ENCODE peak calls at places on chromosomes 4 and X, in five cellular contexts. One of them, this sample, is unnamed.

GRCh38 chr4:15989431-15989830 is 26.5 kb upstream of the FGFBP2 start:
- DNase-seq in cardiac muscle cell: no peak
- DNase-seq in tibial nerve: no peak
- DNase-seq in Panc1: no peak
- DNase-seq in lung: no peak
- DNase-seq in this sample: no peak

GRCh38 chr4:133096972-133097371 is 52.1 kb upstream of the PCDH10 start:
- DNase-seq in Panc1: no peak
- DNase-seq in tibial nerve: no peak
- DNase-seq in lung: no peak
- DNase-seq in cardiac muscle cell: no peak
- DNase-seq in this sample: no peak

GRCh38 chr4:152360045-152360410 is 175.9 kb downstream of the FBXW7 start:
- DNase-seq in cardiac muscle cell: peak; percentile 6
- DNase-seq in Panc1: no peak
- DNase-seq in lung: no peak
- DNase-seq in tibial nerve: no peak
- DNase-seq in this sample: no peak

GRCh38 chrX:21806691-21807090 is 32.7 kb upstream of the MBTPS2 start:
- DNase-seq in lung: no peak
- DNase-seq in tibial nerve: no peak
- DNase-seq in Panc1: no peak
- DNase-seq in cardiac muscle cell: no peak
- DNase-seq in this sample: no peak

GRCh38 chr4:139738846-139739613 is 73.4 kb downstream of the MGST2 start:
- DNase-seq in tibial nerve: no peak
- DNase-seq in Panc1: no peak
- DNase-seq in lung: no peak
- DNase-seq in cardiac muscle cell: no peak
- DNase-seq in this sample: no peak

GRCh38 chr4:168248311-168248710 is 70.2 kb downstream of the DDX60 start:
- DNase-seq in Panc1: no peak
- DNase-seq in lung: no peak
- DNase-seq in tibial nerve: no peak
- DNase-seq in cardiac muscle cell: no peak
- DNase-seq in this sample: no peak

GRCh38 chr4:74451214-74451661 is 6.3 kb downstream of the AREG start:
- DNase-seq in tibial nerve: no peak
- DNase-seq in cardiac muscle cell: peak; percentile 79
- DNase-seq in Panc1: no peak
- DNase-seq in lung: no peak
- DNase-seq in this sample: no peak

GRCh38 chrX:11421816-11422528 is 128.8 kb downstream of the AMELX start:
- DNase-seq in Panc1: no peak
- DNase-seq in cardiac muscle cell: no peak
- DNase-seq in tibial nerve: no peak
- DNase-seq in lung: no peak
- DNase-seq in this sample: no peak

GRCh38 chr4:121168446-121168845 is 4.3 kb upstream of the TNIP3 start:
- DNase-seq in cardiac muscle cell: no peak
- DNase-seq in lung: no peak
- DNase-seq in tibial nerve: no peak
- DNase-seq in Panc1: no peak
- DNase-seq in this sample: no peak

GRCh38 chr4:139050436-139050835 is 34.9 kb downstream of the NOCT start:
- DNase-seq in cardiac muscle cell: peak; percentile 52
- DNase-seq in Panc1: no peak
- DNase-seq in lung: no peak
- DNase-seq in tibial nerve: no peak
- DNase-seq in this sample: no peak

GRCh38 chr4:70818921-70819320 is 20.8 kb downstream of the GRSF1 start:
- DNase-seq in cardiac muscle cell: no peak
- DNase-seq in Panc1: no peak
- DNase-seq in lung: no peak
- DNase-seq in tibial nerve: no peak
- DNase-seq in this sample: no peak

GRCh38 chr4:141654098-141654497 is 17.7 kb downstream of the IL15 start:
- DNase-seq in Panc1: no peak
- DNase-seq in lung: no peak
- DNase-seq in cardiac muscle cell: peak; percentile 88
- DNase-seq in tibial nerve: no peak
- DNase-seq in this sample: peak; percentile 42
- TF ChIP-seq CTCF in Panc1: peak; percentile 57
- TF ChIP-seq CTCF in lung: peak; percentile 14
- TF ChIP-seq CTCF in cardiac muscle cell: peak; percentile 75
- TF ChIP-seq CTCF in tibial nerve: no peak
- TF ChIP-seq CTCF in this sample: no peak

GRCh38 chrX:115639481-115639880 is 78.5 kb downstream of the PLS3 start:
- DNase-seq in lung: no peak
- DNase-seq in cardiac muscle cell: no peak
- DNase-seq in tibial nerve: no peak
- DNase-seq in Panc1: no peak
- DNase-seq in this sample: no peak
- H3K27ac ChIP-seq in lung: no peak overlapping the region
- H3K27ac ChIP-seq in cardiac muscle cell: peak overlapping the region; percentile 49
- H3K27ac ChIP-seq in tibial nerve: no peak overlapping the region
- H3K27ac ChIP-seq in Panc1: no peak overlapping the region
- H3K27ac ChIP-seq in this sample: peak overlapping the region; percentile 35

GRCh38 chrX:40182615-40183014 is 84.9 kb upstream of the BCOR start:
- DNase-seq in lung: no peak
- DNase-seq in tibial nerve: no peak
- DNase-seq in cardiac muscle cell: no peak
- DNase-seq in Panc1: no peak
- DNase-seq in this sample: no peak
- H3K4me1 ChIP-seq in lung: no peaks in the 10 kb centered on the region
- H3K4me1 ChIP-seq in tibial nerve: no peaks in the 10 kb centered on the region
- H3K4me1 ChIP-seq in cardiac muscle cell: no peaks in the 10 kb centered on the region
- H3K4me1 ChIP-seq in Panc1: no peaks in the 10 kb centered on the region
- H3K4me1 ChIP-seq in this sample: no peaks in the 10 kb centered on the region

DNA sequence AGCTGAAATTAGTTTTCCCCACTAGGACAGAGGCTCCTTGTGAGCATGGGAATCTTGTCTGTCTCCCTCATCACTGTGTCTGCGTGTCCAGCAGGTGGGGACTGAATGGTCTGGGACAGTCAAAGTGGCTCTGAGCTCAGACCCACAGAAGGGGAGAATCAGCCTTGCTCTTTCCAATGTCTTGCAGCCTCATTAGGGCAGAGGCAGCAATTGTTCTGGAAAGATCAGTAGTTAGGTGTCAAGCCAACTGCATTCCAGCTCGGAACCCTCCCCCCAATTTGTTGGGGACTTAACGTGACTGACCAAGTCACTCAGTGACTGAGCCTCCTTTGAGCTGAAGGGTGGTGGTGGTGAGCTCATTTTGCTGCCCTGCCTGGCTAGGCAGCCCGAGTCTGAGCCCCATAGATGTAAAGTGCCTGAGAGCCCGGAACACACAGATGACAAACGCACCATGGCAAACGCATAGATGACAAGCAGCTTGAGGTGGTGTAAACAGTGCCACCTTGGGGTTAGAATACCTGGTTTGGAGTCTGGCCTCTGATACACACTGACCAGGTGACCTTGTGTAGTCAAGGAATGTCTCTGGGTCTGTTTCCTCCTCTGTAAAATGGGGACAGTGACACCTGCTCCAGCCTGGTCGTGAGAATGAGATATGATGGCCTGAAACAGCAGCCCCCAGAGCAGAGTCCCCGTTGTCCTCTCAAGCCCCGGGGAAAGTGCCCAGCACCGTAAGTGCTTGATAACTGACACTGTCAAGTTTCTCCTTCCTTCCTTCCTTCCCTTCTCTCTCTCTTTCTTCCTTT is 2.7 kb upstream of the SORCS2 start:
- DNase-seq in tibial nerve: peak; percentile 8
- DNase-seq in cardiac muscle cell: no peak
- DNase-seq in lung: no peak
- DNase-seq in Panc1: no peak
- DNase-seq in this sample: no peak
- TF ChIP-seq CTCF in tibial nerve: no peak
- TF ChIP-seq CTCF in cardiac muscle cell: no peak
- TF ChIP-seq CTCF in lung: no peak
- TF ChIP-seq CTCF in Panc1: peak; percentile 25
- TF ChIP-seq CTCF in this sample: no peak

GRCh38 chr4:100632163-100632562 is 114.3 kb upstream of the EMCN start:
- DNase-seq in cardiac muscle cell: no peak
- DNase-seq in Panc1: no peak
- DNase-seq in tibial nerve: no peak
- DNase-seq in lung: no peak
- DNase-seq in this sample: no peak

GRCh38 chr4:100631281-100631968 is 113.6 kb upstream of the EMCN start:
- DNase-seq in tibial nerve: no peak
- DNase-seq in lung: no peak
- DNase-seq in Panc1: no peak
- DNase-seq in cardiac muscle cell: no peak
- DNase-seq in this sample: no peak

GRCh38 chr4:100641326-100641725 is 123.5 kb upstream of the EMCN start:
- DNase-seq in lung: no peak
- DNase-seq in cardiac muscle cell: no peak
- DNase-seq in tibial nerve: no peak
- DNase-seq in Panc1: no peak
- DNase-seq in this sample: no peak

GRCh38 chr4:100633269-100633668 is 115.4 kb upstream of the EMCN start:
- DNase-seq in cardiac muscle cell: no peak
- DNase-seq in tibial nerve: no peak
- DNase-seq in Panc1: no peak
- DNase-seq in lung: no peak
- DNase-seq in this sample: no peak

DNA sequence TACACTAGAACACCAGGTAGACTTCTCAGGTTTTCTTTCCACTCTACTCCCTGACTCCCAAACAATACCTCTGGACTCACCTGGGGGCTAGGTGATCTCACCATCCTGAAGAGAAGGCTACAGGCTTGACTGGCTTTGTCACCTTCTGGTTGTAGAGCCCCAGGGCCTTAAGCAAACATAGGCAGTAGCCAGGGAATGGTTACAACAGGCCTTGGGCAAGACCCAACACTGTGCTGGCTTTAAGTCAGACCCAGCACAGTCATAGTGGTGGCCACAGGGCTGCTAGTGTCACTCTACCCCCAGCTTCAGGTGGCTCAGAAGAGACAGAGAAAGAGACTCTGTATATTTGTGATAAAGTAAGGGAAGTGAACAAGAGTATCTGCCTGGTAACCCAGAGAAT is 118.1 kb upstream of the EMCN start:
- DNase-seq in Panc1: no peak
- DNase-seq in cardiac muscle cell: no peak
- DNase-seq in lung: no peak
- DNase-seq in tibial nerve: no peak
- DNase-seq in this sample: no peak
- H3K27ac ChIP-seq in Panc1: no peak overlapping the region
- H3K27ac ChIP-seq in cardiac muscle cell: no peak overlapping the region
- H3K27ac ChIP-seq in lung: no peak overlapping the region
- H3K27ac ChIP-seq in tibial nerve: no peak overlapping the region
- H3K27ac ChIP-seq in this sample: no peak overlapping the region

DNA sequence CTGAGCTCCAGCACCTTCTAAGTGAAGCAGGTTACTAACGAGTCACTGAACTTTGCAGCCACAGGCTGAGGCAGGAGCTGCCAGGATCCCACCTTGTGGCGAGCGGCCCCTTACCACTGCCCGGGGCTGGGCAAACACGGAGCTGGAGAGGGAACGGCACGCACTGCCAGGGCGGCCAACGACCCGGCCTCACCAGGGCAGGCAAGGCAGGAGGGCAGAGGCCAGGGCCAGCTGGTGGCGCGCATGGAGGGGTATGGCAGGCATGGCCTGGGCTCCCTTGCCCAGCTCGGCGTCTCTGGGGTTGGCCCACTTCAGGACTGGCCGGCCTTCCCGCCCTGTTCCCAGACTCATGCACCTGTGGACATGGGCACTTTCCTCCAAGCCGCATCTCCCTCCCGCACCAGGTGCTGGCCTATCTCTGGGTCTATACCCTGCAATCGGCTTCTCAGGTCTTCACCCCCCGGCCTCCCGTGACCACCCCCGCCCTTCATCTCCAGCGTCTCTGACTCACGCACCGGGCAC is 64.9 kb downstream of the FAM53A start:
- DNase-seq in cardiac muscle cell: no peak
- DNase-seq in Panc1: no peak
- DNase-seq in tibial nerve: no peak
- DNase-seq in lung: no peak
- DNase-seq in this sample: no peak
- H3K4me1 ChIP-seq in cardiac muscle cell: no peaks in the 10 kb centered on the region
- H3K4me1 ChIP-seq in Panc1: no peaks in the 10 kb centered on the region
- H3K4me1 ChIP-seq in tibial nerve: no peaks in the 10 kb centered on the region
- H3K4me1 ChIP-seq in lung: no peaks in the 10 kb centered on the region
- H3K4me1 ChIP-seq in this sample: no peaks in the 10 kb centered on the region

GRCh38 chrX:54564942-54565341 is 34.9 kb downstream of the GNL3L start:
- DNase-seq in cardiac muscle cell: no peak
- DNase-seq in lung: no peak
- DNase-seq in Panc1: no peak
- DNase-seq in tibial nerve: no peak
- DNase-seq in this sample: no peak

GRCh38 chrX:54561622-54562021 is 31.6 kb downstream of the GNL3L start:
- DNase-seq in tibial nerve: no peak
- DNase-seq in cardiac muscle cell: no peak
- DNase-seq in lung: peak; percentile 5
- DNase-seq in Panc1: no peak
- DNase-seq in this sample: no peak

GRCh38 chrX:54560411-54560810 is 30.4 kb downstream of the GNL3L start:
- DNase-seq in cardiac muscle cell: no peak
- DNase-seq in lung: peak; percentile 22
- DNase-seq in tibial nerve: no peak
- DNase-seq in Panc1: no peak
- DNase-seq in this sample: no peak
- TF ChIP-seq CTCF in cardiac muscle cell: no peak
- TF ChIP-seq CTCF in lung: no peak
- TF ChIP-seq CTCF in tibial nerve: no peak
- TF ChIP-seq CTCF in Panc1: no peak
- TF ChIP-seq CTCF in this sample: no peak

DNA sequence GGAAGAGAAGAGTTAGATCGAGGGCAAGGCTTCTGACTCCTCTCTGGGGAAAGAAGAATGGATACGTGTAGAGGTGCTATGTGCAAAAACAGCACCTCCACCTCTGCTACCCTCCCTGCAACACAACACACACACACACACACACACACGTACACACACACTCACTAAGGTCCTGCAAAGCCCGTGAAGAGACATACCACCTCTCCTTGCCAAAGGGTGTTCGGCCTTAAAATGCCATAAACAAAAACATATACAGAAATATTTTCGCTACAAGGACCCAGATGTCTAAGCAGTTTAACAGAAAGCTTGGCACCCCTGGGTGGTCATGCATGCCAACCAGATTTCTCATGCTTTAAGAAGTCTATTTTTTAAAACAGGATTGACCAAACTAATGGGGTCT is 1.5 kb downstream of the TIFA start:
- DNase-seq in tibial nerve: no peak
- DNase-seq in lung: no peak
- DNase-seq in cardiac muscle cell: peak; percentile 22
- DNase-seq in Panc1: no peak
- DNase-seq in this sample: peak; percentile 14
- H3K27ac ChIP-seq in tibial nerve: peak overlapping the region; percentile 91
- H3K27ac ChIP-seq in lung: no peak overlapping the region
- H3K27ac ChIP-seq in cardiac muscle cell: no peak overlapping the region
- H3K27ac ChIP-seq in Panc1: no peak overlapping the region
- H3K27ac ChIP-seq in this sample: peak overlapping the region; percentile 83

This sample was measured in thyroid gland.